ENCODE peak calls at places on chromosomes 1 and 21, in six cellular contexts. One of them, this sample, is unnamed. For H3K4me1 and H3K27me3, the result is how much of the 10 kb centered on the place peaks cover.

GRCh38 chr1:41977329-41977728 is 58.6 kb upstream of the HIVEP3 start:
- DNase-seq in CD8-positive, alpha-beta memory T cell: no peak
- DNase-seq in colonic mucosa: no peak
- DNase-seq in psoas muscle: no peak
- DNase-seq in breast epithelium: no peak
- DNase-seq in H9: no peak
- DNase-seq in this sample: no peak

GRCh38 chr21:31630062-31630711 is 29.3 kb upstream of the SOD1 start:
- DNase-seq in psoas muscle: no peak
- DNase-seq in colonic mucosa: no peak
- DNase-seq in breast epithelium: peak
- DNase-seq in CD8-positive, alpha-beta memory T cell: no peak
- DNase-seq in H9: no peak
- DNase-seq in this sample: no peak

GRCh38 chr1:161267332-161267731 is 8.8 kb downstream of the PCP4L1 start:
- DNase-seq in breast epithelium: no peak
- DNase-seq in CD8-positive, alpha-beta memory T cell: no peak
- DNase-seq in H9: no peak
- DNase-seq in colonic mucosa: no peak
- DNase-seq in psoas muscle: no peak
- DNase-seq in this sample: no peak

GRCh38 chr1:14804626-14805025 is 206.1 kb downstream of the KAZN start:
- DNase-seq in psoas muscle: no peak
- DNase-seq in colonic mucosa: no peak
- DNase-seq in breast epithelium: no peak
- DNase-seq in H9: peak
- DNase-seq in CD8-positive, alpha-beta memory T cell: no peak
- DNase-seq in this sample: no peak

GRCh38 chr1:86052948-86053698 is 103.4 kb downstream of the COL24A1 start:
- DNase-seq in breast epithelium: no peak
- DNase-seq in psoas muscle: no peak
- DNase-seq in colonic mucosa: no peak
- DNase-seq in H9: no peak
- DNase-seq in CD8-positive, alpha-beta memory T cell: no peak
- DNase-seq in this sample: no peak

GRCh38 chr1:235883261-235883927 is 16.7 kb upstream of the LYST start:
- DNase-seq in CD8-positive, alpha-beta memory T cell: no peak
- DNase-seq in colonic mucosa: peak
- DNase-seq in H9: no peak
- DNase-seq in psoas muscle: peak
- DNase-seq in breast epithelium: peak
- DNase-seq in this sample: peak

GRCh38 chr1:209155556-209155955 is 428.0 kb upstream of the CAMK1G start:
- DNase-seq in CD8-positive, alpha-beta memory T cell: no peak
- DNase-seq in colonic mucosa: no peak
- DNase-seq in breast epithelium: no peak
- DNase-seq in H9: peak
- DNase-seq in psoas muscle: no peak
- DNase-seq in this sample: no peak

GRCh38 chr21:44948426-44949120 is 8.7 kb downstream of the SLX9 start:
- DNase-seq in breast epithelium: no peak
- DNase-seq in psoas muscle: peak
- DNase-seq in CD8-positive, alpha-beta memory T cell: no peak
- DNase-seq in H9: no peak
- DNase-seq in colonic mucosa: no peak
- DNase-seq in this sample: no peak

GRCh38 chr1:56816909-56817308 is 2.3 kb downstream of the FYB2 start:
- DNase-seq in breast epithelium: no peak
- DNase-seq in colonic mucosa: no peak
- DNase-seq in H9: no peak
- DNase-seq in psoas muscle: no peak
- DNase-seq in CD8-positive, alpha-beta memory T cell: no peak
- DNase-seq in this sample: peak

GRCh38 chr1:75165264-75165663 is 31.1 kb downstream of the LHX8 start:
- DNase-seq in colonic mucosa: no peak
- DNase-seq in breast epithelium: no peak
- DNase-seq in psoas muscle: no peak
- DNase-seq in H9: no peak
- DNase-seq in CD8-positive, alpha-beta memory T cell: no peak
- DNase-seq in this sample: no peak

GRCh38 chr1:110212165-110213142 is 2.3 kb downstream of the KCNC4 start:
- DNase-seq in breast epithelium: no peak
- DNase-seq in H9: peak
- DNase-seq in colonic mucosa: no peak
- DNase-seq in CD8-positive, alpha-beta memory T cell: peak
- DNase-seq in psoas muscle: no peak
- DNase-seq in this sample: no peak

GRCh38 chr1:59901770-59902388 is 24.7 kb downstream of the CYP2J2 start:
- DNase-seq in breast epithelium: no peak
- DNase-seq in colonic mucosa: no peak
- DNase-seq in H9: no peak
- DNase-seq in psoas muscle: no peak
- DNase-seq in CD8-positive, alpha-beta memory T cell: no peak
- DNase-seq in this sample: no peak

GRCh38 chr1:9302745-9303524 is 10.2 kb downstream of the SPSB1 start:
- DNase-seq in CD8-positive, alpha-beta memory T cell: no peak
- DNase-seq in colonic mucosa: no peak
- DNase-seq in H9: no peak
- DNase-seq in psoas muscle: peak
- DNase-seq in breast epithelium: no peak
- DNase-seq in this sample: no peak

GRCh38 chr1:111510003-111510380 is 6.6 kb upstream of the ADORA3 start:
- DNase-seq in breast epithelium: no peak
- DNase-seq in psoas muscle: no peak
- DNase-seq in colonic mucosa: no peak
- DNase-seq in H9: no peak
- DNase-seq in CD8-positive, alpha-beta memory T cell: no peak
- DNase-seq in this sample: no peak

GRCh38 chr1:18556364-18556763 is 74.3 kb upstream of the PAX7 start:
- DNase-seq in CD8-positive, alpha-beta memory T cell: no peak
- DNase-seq in psoas muscle: no peak
- DNase-seq in breast epithelium: no peak
- DNase-seq in colonic mucosa: no peak
- DNase-seq in H9: no peak
- DNase-seq in this sample: no peak

GRCh38 chr1:184170719-184171118 is 119.2 kb downstream of the TSEN15 start:
- DNase-seq in psoas muscle: no peak
- DNase-seq in breast epithelium: no peak
- DNase-seq in CD8-positive, alpha-beta memory T cell: no peak
- DNase-seq in H9: no peak
- DNase-seq in colonic mucosa: no peak
- DNase-seq in this sample: no peak

GRCh38 chr1:180194546-180195207 is 35.4 kb upstream of the LHX4 start:
- DNase-seq in colonic mucosa: peak
- DNase-seq in breast epithelium: no peak
- DNase-seq in H9: peak
- DNase-seq in CD8-positive, alpha-beta memory T cell: no peak
- DNase-seq in psoas muscle: no peak
- DNase-seq in this sample: no peak

GRCh38 chr1:204529371-204529895 is 13.2 kb downstream of the MDM4 start:
- DNase-seq in CD8-positive, alpha-beta memory T cell: no peak
- DNase-seq in colonic mucosa: no peak
- DNase-seq in breast epithelium: no peak
- DNase-seq in psoas muscle: no peak
- DNase-seq in H9: no peak
- DNase-seq in this sample: no peak

GRCh38 chr1:8274396-8274795 is 43.5 kb upstream of the SLC45A1 start:
- DNase-seq in colonic mucosa: no peak
- DNase-seq in H9: no peak
- DNase-seq in psoas muscle: no peak
- DNase-seq in breast epithelium: no peak
- DNase-seq in CD8-positive, alpha-beta memory T cell: no peak
- DNase-seq in this sample: no peak

GRCh38 chr1:235648407-235648907 is 1.1 kb downstream of the GNG4 start:
- DNase-seq in breast epithelium: no peak
- DNase-seq in psoas muscle: no peak
- DNase-seq in colonic mucosa: peak
- DNase-seq in H9: no peak
- DNase-seq in CD8-positive, alpha-beta memory T cell: no peak
- DNase-seq in this sample: no peak

GRCh38 chr1:18470650-18471355 is 9.9 kb upstream of the KLHDC7A start:
- DNase-seq in colonic mucosa: no peak
- DNase-seq in psoas muscle: no peak
- DNase-seq in CD8-positive, alpha-beta memory T cell: no peak
- DNase-seq in H9: no peak
- DNase-seq in breast epithelium: no peak
- DNase-seq in this sample: no peak

GRCh38 chr1:181073638-181074037 is 14.9 kb upstream of the IER5 start:
- DNase-seq in breast epithelium: no peak
- DNase-seq in psoas muscle: no peak
- DNase-seq in H9: no peak
- DNase-seq in colonic mucosa: no peak
- DNase-seq in CD8-positive, alpha-beta memory T cell: no peak
- DNase-seq in this sample: no peak

GRCh38 chr1:68442822-68443556 is 6.8 kb downstream of the RPE65 start:
- DNase-seq in colonic mucosa: peak
- DNase-seq in psoas muscle: no peak
- DNase-seq in H9: peak
- DNase-seq in breast epithelium: no peak
- DNase-seq in CD8-positive, alpha-beta memory T cell: no peak
- DNase-seq in this sample: no peak

DNA sequence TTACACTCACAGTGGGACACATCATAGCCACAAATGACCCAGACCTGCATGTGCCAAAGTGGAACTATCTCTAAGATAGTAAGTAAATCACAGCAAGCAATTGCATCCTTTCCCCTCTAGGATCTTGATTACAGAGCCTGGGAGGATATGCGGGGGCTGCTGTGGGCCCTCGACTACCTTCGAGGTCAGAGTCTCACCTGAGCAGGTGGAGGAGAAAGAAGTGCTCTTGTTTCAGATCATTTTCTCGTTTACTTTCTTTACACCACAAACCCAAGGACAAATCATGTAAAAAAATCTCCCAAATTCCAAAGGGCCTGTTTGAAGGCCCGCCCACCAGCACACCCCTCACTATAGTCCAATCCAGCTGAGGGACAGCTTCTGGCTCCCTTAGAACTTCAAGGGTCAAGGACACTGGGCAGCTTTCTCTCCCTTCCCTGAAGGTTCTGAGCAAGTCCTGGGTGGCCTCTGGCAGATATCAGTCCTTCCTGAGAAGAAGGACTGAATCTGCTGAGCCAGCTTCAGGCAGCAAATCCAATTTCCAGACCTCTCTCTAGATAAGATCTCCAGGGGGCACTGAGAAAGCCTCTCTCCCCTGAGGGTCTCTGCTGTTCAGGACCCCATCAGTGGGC is 5.6 kb downstream of the STK40 start:
- DNase-seq in CD8-positive, alpha-beta memory T cell: no peak
- DNase-seq in colonic mucosa: no peak
- DNase-seq in psoas muscle: no peak
- DNase-seq in breast epithelium: no peak
- DNase-seq in H9: no peak
- DNase-seq in this sample: no peak
- H3K4me1 ChIP-seq in CD8-positive, alpha-beta memory T cell: half or more
- H3K4me1 ChIP-seq in colonic mucosa: under half
- H3K4me1 ChIP-seq in psoas muscle: half or more
- H3K4me1 ChIP-seq in breast epithelium: under half
- H3K4me1 ChIP-seq in H9: under half
- H3K4me1 ChIP-seq in this sample: half or more

DNA sequence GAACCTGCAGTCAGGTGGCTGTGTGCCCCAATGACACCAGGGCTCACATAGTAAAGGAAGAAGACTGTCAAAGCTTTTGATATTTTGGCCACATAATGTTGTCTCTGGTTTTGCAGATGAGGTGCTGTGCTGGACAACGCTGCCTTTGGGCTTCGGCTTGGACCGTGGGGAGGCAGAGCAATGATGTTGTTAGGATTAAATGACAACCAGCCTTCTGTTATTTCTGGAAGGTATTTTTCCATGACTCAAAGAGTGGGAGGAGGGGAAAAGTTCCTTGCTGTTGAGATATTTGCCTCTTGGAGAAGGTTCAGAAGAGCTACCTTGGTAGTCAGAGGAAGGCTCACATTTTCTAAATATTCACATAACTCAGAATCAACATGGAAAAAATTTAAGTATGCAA is 187.3 kb upstream of the GALNT2 start:
- DNase-seq in colonic mucosa: no peak
- DNase-seq in H9: no peak
- DNase-seq in psoas muscle: no peak
- DNase-seq in breast epithelium: no peak
- DNase-seq in CD8-positive, alpha-beta memory T cell: no peak
- DNase-seq in this sample: peak
- H3K27me3 ChIP-seq in colonic mucosa: under half
- H3K27me3 ChIP-seq in H9: under half
- H3K27me3 ChIP-seq in psoas muscle: under half
- H3K27me3 ChIP-seq in breast epithelium: under half
- H3K27me3 ChIP-seq in CD8-positive, alpha-beta memory T cell: under half
- H3K27me3 ChIP-seq in this sample: under half

DNA sequence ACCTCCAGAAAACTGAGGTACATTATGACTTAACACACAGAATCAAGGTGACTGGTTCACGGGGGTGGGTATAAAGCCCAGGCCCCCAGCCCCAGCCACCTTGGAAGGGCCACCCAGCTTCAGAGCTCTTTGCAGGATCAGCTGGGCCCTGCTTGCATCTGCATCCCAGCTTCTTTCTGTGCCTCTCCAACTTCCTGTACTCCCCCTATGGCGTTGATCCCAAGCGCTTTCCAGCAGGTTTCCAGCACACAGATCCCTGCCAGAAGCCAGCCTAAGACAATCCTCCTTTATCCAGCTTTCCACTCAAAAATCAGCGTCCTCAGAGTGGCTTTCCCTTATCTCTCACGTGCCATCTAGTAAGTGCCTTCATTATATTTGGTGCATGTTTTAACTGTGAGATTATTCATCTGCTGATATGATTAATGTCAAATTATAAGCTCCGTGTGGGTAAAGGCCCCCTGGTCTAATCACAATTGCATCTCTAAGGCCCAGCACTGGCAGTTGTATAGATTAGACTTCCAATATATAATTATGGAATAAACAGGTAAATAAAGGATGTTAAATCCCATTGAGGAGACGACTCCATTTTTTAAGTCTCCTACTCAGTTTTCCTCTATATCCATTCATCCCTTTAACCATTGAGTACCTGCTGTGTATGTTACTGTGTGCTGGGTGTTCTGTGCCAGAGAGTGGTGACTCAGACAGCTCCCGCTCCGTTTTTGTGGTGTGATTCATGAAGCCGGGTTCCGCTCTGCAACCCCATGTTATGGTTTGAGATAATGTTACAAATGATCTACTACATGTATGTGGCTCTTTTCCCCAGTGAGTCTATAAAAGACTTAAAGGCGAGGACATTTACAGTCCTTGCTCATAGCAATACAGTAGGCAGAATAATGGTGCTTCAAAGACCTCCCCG is 387.6 kb downstream of the PCP4 start:
- DNase-seq in breast epithelium: no peak
- DNase-seq in colonic mucosa: no peak
- DNase-seq in H9: no peak
- DNase-seq in psoas muscle: no peak
- DNase-seq in CD8-positive, alpha-beta memory T cell: no peak
- DNase-seq in this sample: no peak
- H3K4me1 ChIP-seq in breast epithelium: under half
- H3K4me1 ChIP-seq in colonic mucosa: under half
- H3K4me1 ChIP-seq in H9: under half
- H3K4me1 ChIP-seq in psoas muscle: under half
- H3K4me1 ChIP-seq in CD8-positive, alpha-beta memory T cell: under half
- H3K4me1 ChIP-seq in this sample: under half

DNA sequence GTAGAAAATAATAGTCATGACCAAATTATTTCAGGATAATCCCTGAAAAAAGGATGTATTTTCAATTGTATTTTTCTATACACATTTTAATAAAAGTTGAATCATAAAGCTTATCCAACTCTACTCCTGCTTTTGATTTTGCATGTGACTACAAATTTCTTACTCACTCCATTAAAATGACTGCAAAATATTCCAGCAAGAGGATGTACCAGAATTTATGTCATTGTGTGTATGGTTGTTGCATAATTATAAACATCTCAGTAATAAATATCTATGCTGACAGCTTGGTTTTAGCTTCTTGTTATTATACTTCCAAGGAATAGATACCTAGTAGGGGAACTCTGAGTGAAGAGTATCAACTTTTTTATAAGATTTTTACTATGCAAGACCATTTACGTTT is 463.2 kb upstream of the RUNX1 start:
- DNase-seq in colonic mucosa: no peak
- DNase-seq in psoas muscle: no peak
- DNase-seq in CD8-positive, alpha-beta memory T cell: no peak
- DNase-seq in breast epithelium: no peak
- DNase-seq in H9: no peak
- DNase-seq in this sample: no peak
- H3K27me3 ChIP-seq in colonic mucosa: under half
- H3K27me3 ChIP-seq in psoas muscle: under half
- H3K27me3 ChIP-seq in CD8-positive, alpha-beta memory T cell: under half
- H3K27me3 ChIP-seq in breast epithelium: under half
- H3K27me3 ChIP-seq in H9: under half
- H3K27me3 ChIP-seq in this sample: under half

This sample was measured in gastrocnemius medialis.